ENCODE peak calls at places on chromosomes 7 and 10, in five cellular contexts. One of them, this sample, is unnamed.

GRCh38 chr7:3300651-3301471 is at the start of gene SDK1:
- DNase-seq in hypothalamus: peak
- DNase-seq in breast epithelium: peak
- DNase-seq in NCI-H2081: peak
- DNase-seq in NCI-H748 treated with DMSO at 0.1 percent for 48 hours: peak
- DNase-seq in this sample: peak

GRCh38 chr7:33645096-33645495 is 260.2 kb upstream of the BMPER start:
- DNase-seq in hypothalamus: no peak
- DNase-seq in breast epithelium: no peak
- DNase-seq in NCI-H2081: no peak
- DNase-seq in NCI-H748 treated with DMSO at 0.1 percent for 48 hours: no peak
- DNase-seq in this sample: no peak

GRCh38 chr7:88072036-88072714 is 138.1 kb downstream of the ADAM22 start:
- DNase-seq in hypothalamus: no peak
- DNase-seq in breast epithelium: no peak
- DNase-seq in NCI-H2081: no peak
- DNase-seq in NCI-H748 treated with DMSO at 0.1 percent for 48 hours: no peak
- DNase-seq in this sample: no peak

GRCh38 chr7:101870361-101871062 is 53.1 kb downstream of the CUX1 start:
- DNase-seq in hypothalamus: no peak
- DNase-seq in breast epithelium: no peak
- DNase-seq in NCI-H2081: peak
- DNase-seq in NCI-H748 treated with DMSO at 0.1 percent for 48 hours: peak
- DNase-seq in this sample: peak

GRCh38 chr10:48713966-48714618 is 29.4 kb downstream of the WDFY4 start:
- DNase-seq in hypothalamus: no peak
- DNase-seq in breast epithelium: no peak
- DNase-seq in NCI-H2081: no peak
- DNase-seq in NCI-H748 treated with DMSO at 0.1 percent for 48 hours: no peak
- DNase-seq in this sample: no peak

GRCh38 chr7:12674861-12675260 is 12.6 kb upstream of the ARL4A start:
- DNase-seq in hypothalamus: no peak
- DNase-seq in breast epithelium: no peak
- DNase-seq in NCI-H2081: peak
- DNase-seq in NCI-H748 treated with DMSO at 0.1 percent for 48 hours: peak
- DNase-seq in this sample: peak

GRCh38 chr10:47045331-47045861 is 134.2 kb downstream of the PTPN20 start:
- DNase-seq in hypothalamus: no peak
- DNase-seq in breast epithelium: no peak
- DNase-seq in NCI-H2081: no peak
- DNase-seq in NCI-H748 treated with DMSO at 0.1 percent for 48 hours: no peak
- DNase-seq in this sample: no peak

GRCh38 chr10:124032982-124033886 is 60.2 kb downstream of the CHST15 start:
- DNase-seq in hypothalamus: no peak
- DNase-seq in breast epithelium: no peak
- DNase-seq in NCI-H2081: no peak
- DNase-seq in NCI-H748 treated with DMSO at 0.1 percent for 48 hours: no peak
- DNase-seq in this sample: no peak

GRCh38 chr7:116384936-116385635 is 114.5 kb upstream of the CAV2 start:
- DNase-seq in hypothalamus: no peak
- DNase-seq in breast epithelium: no peak
- DNase-seq in NCI-H2081: no peak
- DNase-seq in NCI-H748 treated with DMSO at 0.1 percent for 48 hours: no peak
- DNase-seq in this sample: no peak

GRCh38 chr10:75655791-75656451 is 224.5 kb downstream of the LRMDA start:
- DNase-seq in hypothalamus: no peak
- DNase-seq in breast epithelium: no peak
- DNase-seq in NCI-H2081: no peak
- DNase-seq in NCI-H748 treated with DMSO at 0.1 percent for 48 hours: no peak
- DNase-seq in this sample: no peak

GRCh38 chr7:7102906-7103305 is 79.4 kb upstream of the C1GALT1 start:
- DNase-seq in hypothalamus: no peak
- DNase-seq in breast epithelium: no peak
- DNase-seq in NCI-H2081: no peak
- DNase-seq in NCI-H748 treated with DMSO at 0.1 percent for 48 hours: no peak
- DNase-seq in this sample: no peak

GRCh38 chr7:137418841-137419240 is 75.3 kb upstream of the PTN start:
- DNase-seq in hypothalamus: no peak
- DNase-seq in breast epithelium: no peak
- DNase-seq in NCI-H2081: no peak
- DNase-seq in NCI-H748 treated with DMSO at 0.1 percent for 48 hours: no peak
- DNase-seq in this sample: no peak

GRCh38 chr7:100119701-100120517 is 475 bp downstream of the CNPY4 start:
- DNase-seq in hypothalamus: peak
- DNase-seq in breast epithelium: peak
- DNase-seq in NCI-H2081: peak
- DNase-seq in NCI-H748 treated with DMSO at 0.1 percent for 48 hours: peak
- DNase-seq in this sample: peak

GRCh38 chr7:7969306-7970112 is 913 bp downstream of the GLCCI1 start:
- DNase-seq in hypothalamus: peak
- DNase-seq in breast epithelium: no peak
- DNase-seq in NCI-H2081: peak
- DNase-seq in NCI-H748 treated with DMSO at 0.1 percent for 48 hours: peak
- DNase-seq in this sample: peak

GRCh38 chr10:131977323-131978096 is 4.2 kb downstream of the BNIP3 start:
- DNase-seq in hypothalamus: no peak
- DNase-seq in breast epithelium: no peak
- DNase-seq in NCI-H2081: no peak
- DNase-seq in NCI-H748 treated with DMSO at 0.1 percent for 48 hours: no peak
- DNase-seq in this sample: no peak

GRCh38 chr7:25087855-25088254 is 37.2 kb downstream of the CYCS start:
- DNase-seq in hypothalamus: no peak
- DNase-seq in breast epithelium: no peak
- DNase-seq in NCI-H2081: no peak
- DNase-seq in NCI-H748 treated with DMSO at 0.1 percent for 48 hours: no peak
- DNase-seq in this sample: no peak

GRCh38 chr10:72087969-72088878 is at the start of gene SPOCK2:
- DNase-seq in hypothalamus: peak
- DNase-seq in breast epithelium: no peak
- DNase-seq in NCI-H2081: no peak
- DNase-seq in NCI-H748 treated with DMSO at 0.1 percent for 48 hours: peak
- DNase-seq in this sample: no peak

GRCh38 chr7:128166603-128167315 is 74.3 kb upstream of the LEP start:
- DNase-seq in hypothalamus: no peak
- DNase-seq in breast epithelium: no peak
- DNase-seq in NCI-H2081: peak
- DNase-seq in NCI-H748 treated with DMSO at 0.1 percent for 48 hours: peak
- DNase-seq in this sample: peak

GRCh38 chr7:29138588-29138987 is 7.7 kb downstream of the CPVL start:
- DNase-seq in hypothalamus: no peak
- DNase-seq in breast epithelium: no peak
- DNase-seq in NCI-H2081: no peak
- DNase-seq in NCI-H748 treated with DMSO at 0.1 percent for 48 hours: no peak
- DNase-seq in this sample: no peak

GRCh38 chr7:27305854-27306253 is 63.3 kb downstream of the EVX1 start:
- DNase-seq in hypothalamus: no peak
- DNase-seq in breast epithelium: no peak
- DNase-seq in NCI-H2081: no peak
- DNase-seq in NCI-H748 treated with DMSO at 0.1 percent for 48 hours: no peak
- DNase-seq in this sample: no peak

GRCh38 chr10:89082086-89082485 is 91.5 kb downstream of the FAS start:
- DNase-seq in hypothalamus: no peak
- DNase-seq in breast epithelium: no peak
- DNase-seq in NCI-H2081: no peak
- DNase-seq in NCI-H748 treated with DMSO at 0.1 percent for 48 hours: no peak
- DNase-seq in this sample: no peak

GRCh38 chr7:5439572-5440496 is 16.2 kb upstream of the TNRC18 start:
- DNase-seq in hypothalamus: no peak
- DNase-seq in breast epithelium: no peak
- DNase-seq in NCI-H2081: no peak
- DNase-seq in NCI-H748 treated with DMSO at 0.1 percent for 48 hours: no peak
- DNase-seq in this sample: no peak

GRCh38 chr10:73262105-73262730 is 9.8 kb upstream of the MRPS16 start:
- DNase-seq in hypothalamus: no peak
- DNase-seq in breast epithelium: no peak
- DNase-seq in NCI-H2081: no peak
- DNase-seq in NCI-H748 treated with DMSO at 0.1 percent for 48 hours: no peak
- DNase-seq in this sample: no peak

GRCh38 chr7:6172331-6173295 is 99.8 kb downstream of the CYTH3 start:
- DNase-seq in hypothalamus: no peak
- DNase-seq in breast epithelium: no peak
- DNase-seq in NCI-H2081: no peak
- DNase-seq in NCI-H748 treated with DMSO at 0.1 percent for 48 hours: no peak
- DNase-seq in this sample: no peak

GRCh38 chr7:81190997-81191747 is 272.3 kb upstream of the SEMA3C start:
- DNase-seq in hypothalamus: no peak
- DNase-seq in breast epithelium: no peak
- DNase-seq in NCI-H2081: no peak
- DNase-seq in NCI-H748 treated with DMSO at 0.1 percent for 48 hours: no peak
- DNase-seq in this sample: no peak

GRCh38 chr7:46320956-46321355 is 399.9 kb upstream of the IGFBP3 start:
- DNase-seq in hypothalamus: no peak
- DNase-seq in breast epithelium: no peak
- DNase-seq in NCI-H2081: no peak
- DNase-seq in NCI-H748 treated with DMSO at 0.1 percent for 48 hours: no peak
- DNase-seq in this sample: no peak

GRCh38 chr10:14349081-14349480 is 18.4 kb upstream of the FRMD4A start:
- DNase-seq in hypothalamus: peak
- DNase-seq in breast epithelium: no peak
- DNase-seq in NCI-H2081: no peak
- DNase-seq in NCI-H748 treated with DMSO at 0.1 percent for 48 hours: no peak
- DNase-seq in this sample: no peak

GRCh38 chr7:26729150-26729772 is 135.1 kb downstream of the SKAP2 start:
- DNase-seq in hypothalamus: no peak
- DNase-seq in breast epithelium: no peak
- DNase-seq in NCI-H2081: no peak
- DNase-seq in NCI-H748 treated with DMSO at 0.1 percent for 48 hours: no peak
- DNase-seq in this sample: no peak

This sample was measured in D341Med.